ENCODE peak calls at places on chromosomes 1 and 21, in seven cellular contexts. R is stimulated activated CD8-positive, alpha-beta memory T cell treated with anti-CD3 and anti-CD28 coated beads, Interleukin-7, amount 100 ng/mL, for 1 hour; F is EH; M is CD8-positive, alpha-beta T cell; A is ELF-1; P is adrenal gland; J is KBM-7. L is an unnamed sample.

GRCh38 chr21:17729455-17729854 is 89.7 kb downstream of the C21orf91 start:
- DNase-seq in R (no peak), F (no peak), M (no peak), A (no peak), P (no peak), J (no peak), L (no peak)

GRCh38 chr1:218164111-218164929 is 120.8 kb upstream of the RRP15 start:
- DNase-seq in R (no peak), F (peak), M (no peak), A (peak), P (peak), J (peak), L (no peak)

GRCh38 chr1:230282157-230282556 is 144.0 kb downstream of the PGBD5 start:
- DNase-seq in R (no peak), F (no peak), M (no peak), A (no peak), P (peak), J (peak), L (peak)

GRCh38 chr1:238135708-238136107 is 245.0 kb upstream of the ZP4 start:
- DNase-seq in R (no peak), F (no peak), M (no peak), A (no peak), P (no peak), J (no peak), L (no peak)

GRCh38 chr1:62891961-62892562 is 108.1 kb downstream of the ATG4C start:
- DNase-seq in R (no peak), F (no peak), M (no peak), A (no peak), P (no peak), J (no peak), L (no peak)

GRCh38 chr1:75855010-75855409 is 58.3 kb downstream of the MSH4 start:
- DNase-seq in R (no peak), F (peak), M (no peak), A (no peak), P (no peak), J (no peak), L (no peak)

GRCh38 chr21:45403825-45404725 is 890 bp upstream of the COL18A1 start:
- DNase-seq in R (no peak), F (peak), M (no peak), A (peak), P (peak), J (no peak), L (no peak)

GRCh38 chr1:43329995-43330751 is 7.4 kb upstream of the MPL start:
- DNase-seq in R (no peak), F (peak), M (no peak), A (peak), P (peak), J (peak), L (no peak)

GRCh38 chr1:229819091-229819490 is 193.0 kb downstream of the URB2 start:
- DNase-seq in R (no peak), F (no peak), M (no peak), A (no peak), P (no peak), J (no peak), L (no peak)

GRCh38 chr1:30888391-30888790 is 20.2 kb downstream of the SDC3 start:
- DNase-seq in R (no peak), F (peak), M (no peak), A (peak), P (peak), J (no peak), L (no peak)

GRCh38 chr1:170375082-170375733 is 156.8 kb upstream of the GORAB start:
- DNase-seq in R (no peak), F (no peak), M (no peak), A (peak), P (no peak), J (no peak), L (no peak)

GRCh38 chr21:16870116-16870515 is 642.7 kb upstream of the CXADR start:
- DNase-seq in R (no peak), F (no peak), M (no peak), A (no peak), P (no peak), J (no peak), L (no peak)

GRCh38 chr1:64060611-64061302 is 142.7 kb upstream of the UBE2U start:
- DNase-seq in R (no peak), F (no peak), M (no peak), A (no peak), P (no peak), J (no peak), L (no peak)

GRCh38 chr1:213474054-213474453 is 423.0 kb downstream of the RPS6KC1 start:
- DNase-seq in R (no peak), F (no peak), M (no peak), A (no peak), P (peak), J (no peak), L (no peak)

GRCh38 chr21:40936151-40936550 is 89.2 kb upstream of the DSCAM start:
- DNase-seq in R (no peak), F (no peak), M (no peak), A (no peak), P (no peak), J (no peak), L (no peak)

GRCh38 chr1:180270767-180271639 is 40.9 kb downstream of the LHX4 start:
- DNase-seq in R (no peak), F (no peak), M (no peak), A (peak), P (no peak), J (no peak), L (no peak)

GRCh38 chr1:193185861-193186714 is at the start of gene B3GALT2:
- DNase-seq in R (no peak), F (peak), M (no peak), A (no peak), P (peak), J (peak), L (peak)

GRCh38 chr1:233700338-233700737 is 86.4 kb downstream of the KCNK1 start:
- DNase-seq in R (no peak), F (no peak), M (no peak), A (no peak), P (no peak), J (no peak), L (no peak)

GRCh38 chr1:2583331-2583791 is 3.2 kb upstream of the PRXL2B start:
- DNase-seq in R (no peak), F (no peak), M (no peak), A (no peak), P (no peak), J (no peak), L (no peak)

GRCh38 chr1:159937014-159937750 is 8.2 kb downstream of the IGSF9 start:
- DNase-seq in R (no peak), F (no peak), M (no peak), A (no peak), P (no peak), J (peak), L (no peak)

GRCh38 chr1:4010811-4011605 is 110.9 kb upstream of the C1orf174 start:
- DNase-seq in R (no peak), F (no peak), M (no peak), A (no peak), P (no peak), J (no peak), L (no peak)

GRCh38 chr1:230303822-230304221 is 122.3 kb downstream of the PGBD5 start:
- DNase-seq in R (no peak), F (peak), M (no peak), A (no peak), P (peak), J (peak), L (no peak)

GRCh38 chr1:114427612-114428011 is 83.4 kb downstream of the TRIM33 start:
- DNase-seq in R (no peak), F (no peak), M (no peak), A (no peak), P (no peak), J (no peak), L (no peak)

GRCh38 chr1:237875291-237875690 is 15.4 kb downstream of the ZP4 start:
- DNase-seq in R (no peak), F (no peak), M (no peak), A (no peak), P (peak), J (no peak), L (no peak)

GRCh38 chr1:221327954-221328353 is 413.9 kb downstream of the DUSP10 start:
- DNase-seq in R (no peak), F (no peak), M (no peak), A (no peak), P (no peak), J (no peak), L (no peak)

GRCh38 chr1:206909883-206910318 is 11.8 kb downstream of the FCMR start:
- DNase-seq in R (no peak), F (no peak), M (no peak), A (no peak), P (no peak), J (no peak), L (no peak)

GRCh38 chr1:31830511-31830910 is 14.7 kb upstream of the SPOCD1 start:
- DNase-seq in R (no peak), F (no peak), M (no peak), A (no peak), P (no peak), J (no peak), L (no peak)

GRCh38 chr1:182650678-182651669 is 33.4 kb downstream of the RGS8 start:
- DNase-seq in R (no peak), F (no peak), M (no peak), A (no peak), P (no peak), J (no peak), L (no peak)